ENCODE peak calls at places on chromosome 19, in eight cellular contexts. K is HFF-Myc, S is fibroblast of lung, T is foreskin fibroblast, Y is heart left ventricle, O is tibial artery, L is skeletal muscle cell, P is suprapubic skin. J is an unnamed sample.

GRCh38 chr19:17402982-17403855 is 2.2 kb downstream of the BST2 start:
- DNase-seq in S (no peak), P (no peak), T (no peak), K (no peak), L (no peak), Y (no peak), O (no peak), J (no peak)

GRCh38 chr19:35592226-35592625 is 6.3 kb downstream of the PMIS2 start:
- DNase-seq in T (peak), P (no peak), S (peak), K (no peak), Y (no peak), O (no peak), L (peak), J (no peak)

GRCh38 chr19:17749912-17750317 is 1.4 kb upstream of the FCHO1 start:
- DNase-seq in O (no peak), T (no peak), Y (no peak), K (no peak), P (no peak), L (no peak), S (no peak), J (no peak)

GRCh38 chr19:36030264-36031148 is 2.2 kb downstream of the CLIP3 start:
- DNase-seq in K (no peak), P (no peak), L (no peak), S (no peak), T (no peak), O (no peak), Y (no peak), J (no peak)

GRCh38 chr19:31742249-31742648 is 393.0 kb upstream of the TSHZ3 start:
- DNase-seq in T (no peak), S (no peak), Y (no peak), L (no peak), K (no peak), O (no peak), P (no peak), J (no peak)

GRCh38 chr19:40233811-40234389 is 7.4 kb upstream of the CCNP start:
- DNase-seq in P (no peak), K (no peak), T (no peak), L (no peak), S (no peak), O (no peak), Y (no peak), J (no peak)

GRCh38 chr19:51093066-51093465 is 10.4 kb upstream of the KLK14 start:
- DNase-seq in T (no peak), K (no peak), L (no peak), P (no peak), Y (no peak), O (no peak), S (no peak), J (no peak)

GRCh38 chr19:11624064-11624463 is 26.8 kb downstream of the ZNF627 start:
- DNase-seq in Y (no peak), O (no peak), P (no peak), T (peak), K (no peak), L (no peak), S (peak), J (no peak)

GRCh38 chr19:17468302-17469091 is 1.8 kb upstream of the SLC27A1 start:
- DNase-seq in T (peak), K (no peak), O (peak), P (peak), L (no peak), S (no peak), Y (peak), J (no peak)

GRCh38 chr19:41575998-41576397 is at the start of gene CEACAM21:
- DNase-seq in Y (peak), S (no peak), L (no peak), P (no peak), T (no peak), K (no peak), O (no peak), J (no peak)

GRCh38 chr19:47309038-47309437 is 623 bp upstream of the C5AR1 start:
- DNase-seq in L (no peak), K (no peak), O (peak), T (no peak), Y (no peak), P (no peak), S (peak), J (no peak)

GRCh38 chr19:56748443-56748842 is 76.9 kb upstream of the ZNF835 start:
- DNase-seq in P (no peak), O (no peak), S (peak), L (no peak), Y (no peak), T (no peak), K (no peak), J (no peak)

GRCh38 chr19:38003427-38004099 is 96.6 kb downstream of the SIPA1L3 start:
- DNase-seq in Y (peak), L (peak), S (peak), P (peak), K (peak), O (peak), T (peak), J (peak)

GRCh38 chr19:7595466-7596133 is at the start of gene CAMSAP3:
- DNase-seq in P (no peak), L (no peak), K (peak), Y (no peak), O (no peak), T (peak), S (no peak), J (no peak)

GRCh38 chr19:29841559-29842367 is 30.0 kb downstream of the CCNE1 start:
- DNase-seq in S (no peak), T (peak), O (no peak), Y (no peak), L (no peak), P (no peak), K (peak), J (no peak)

GRCh38 chr19:47156861-47157454 is 26.3 kb downstream of the SAE1 start:
- DNase-seq in S (peak), P (no peak), O (no peak), T (peak), Y (no peak), K (no peak), L (no peak), J (no peak)

GRCh38 chr19:38975214-38975860 is at the start of gene FBXO17:
- DNase-seq in K (no peak), T (peak), P (peak), L (no peak), Y (peak), O (peak), S (peak), J (no peak)

GRCh38 chr19:41977916-41978315 is 16.1 kb downstream of the ATP1A3 start:
- DNase-seq in O (no peak), P (no peak), S (no peak), Y (no peak), L (no peak), K (no peak), T (no peak), J (no peak)

GRCh38 chr19:10998045-10998533 is 37.3 kb downstream of the SMARCA4 start:
- DNase-seq in Y (no peak), T (no peak), P (no peak), K (no peak), O (no peak), L (no peak), S (peak), J (no peak)

GRCh38 chr19:38055040-38055439 is 148.0 kb downstream of the SIPA1L3 start:
- DNase-seq in S (no peak), Y (no peak), L (no peak), K (no peak), T (no peak), P (no peak), O (no peak), J (no peak)

GRCh38 chr19:48641850-48642249 is 4.1 kb downstream of the CA11 start:
- DNase-seq in O (no peak), K (no peak), S (no peak), Y (no peak), T (no peak), P (no peak), L (no peak), J (no peak)

GRCh38 chr19:56764296-56764695 is 76.2 kb downstream of the PEG3 start:
- DNase-seq in S (no peak), P (no peak), Y (no peak), K (no peak), L (no peak), T (no peak), O (no peak), J (no peak)

GRCh38 chr19:1807695-1808394 is 4.2 kb downstream of the ATP8B3 start:
- DNase-seq in Y (no peak), S (no peak), O (no peak), T (no peak), L (no peak), P (no peak), K (no peak), J (no peak)

GRCh38 chr19:1774999-1775772 is 21.9 kb downstream of the ONECUT3 start:
- DNase-seq in P (no peak), L (no peak), Y (no peak), T (no peak), O (no peak), S (no peak), K (no peak), J (no peak)

GRCh38 chr19:51029718-51030117 is 3.3 kb upstream of the KLK11 start:
- DNase-seq in S (no peak), K (no peak), L (no peak), O (no peak), T (no peak), P (no peak), Y (no peak), J (no peak)

GRCh38 chr19:33740811-33741396 is 55.8 kb upstream of the KCTD15 start:
- DNase-seq in Y (no peak), O (no peak), T (peak), L (no peak), S (peak), K (peak), P (no peak), J (no peak)

GRCh38 chr19:33905937-33906577 is 109.4 kb downstream of the KCTD15 start:
- DNase-seq in P (peak), L (no peak), S (no peak), K (no peak), Y (peak), O (peak), T (no peak), J (no peak)

GRCh38 chr19:8215783-8216182 is 6.6 kb downstream of the CERS4 start:
- DNase-seq in Y (no peak), P (no peak), L (no peak), O (no peak), K (no peak), S (no peak), T (no peak), J (no peak)

GRCh38 chr19:38932425-38933179 is 1.9 kb downstream of the MRPS12 start:
- DNase-seq in P (no peak), S (peak), Y (no peak), T (no peak), O (no peak), L (no peak), K (no peak), J (no peak)

GRCh38 chr19:8332976-8333770 is 9.9 kb downstream of the KANK3 start:
- DNase-seq in Y (peak), T (no peak), O (no peak), P (no peak), S (no peak), K (no peak), L (no peak), J (no peak)

GRCh38 chr19:5803752-5804515 is 933 bp upstream of the NRTN start:
- DNase-seq in K (peak), L (peak), Y (peak), O (peak), S (peak), P (peak), T (peak), J (peak)

GRCh38 chr19:20273951-20274578 is 107.1 kb downstream of the ZNF486 start:
- DNase-seq in L (no peak), S (no peak), K (no peak), Y (no peak), O (no peak), P (no peak), T (no peak), J (no peak)

GRCh38 chr19:33376931-33377557 is 3.5 kb downstream of the CEBPG start:
- DNase-seq in K (no peak), S (no peak), Y (no peak), P (no peak), T (no peak), O (no peak), L (no peak), J (no peak)

GRCh38 chr19:41323430-41324125 is 13.6 kb downstream of the CCDC97 start:
- DNase-seq in K (peak), S (peak), Y (peak), P (no peak), T (peak), O (peak), L (peak), J (peak)

GRCh38 chr19:29679598-29680210 is 14.4 kb downstream of the PLEKHF1 start:
- DNase-seq in S (no peak), P (no peak), L (no peak), K (no peak), O (no peak), T (no peak), Y (no peak), J (no peak)

GRCh38 chr19:45764487-45764886 is 4.6 kb downstream of the SIX5 start:
- DNase-seq in Y (no peak), T (no peak), L (no peak), S (no peak), O (no peak), P (no peak), K (no peak), J (no peak)
- H3K4me3 ChIP-seq in Y (peak), T (no peak), L (no peak), S (no peak), O (no peak), P (no peak), K (no peak), J (no peak)

GRCh38 chr19:4597278-4597974 is 37.9 kb upstream of the SEMA6B start:
- DNase-seq in T (no peak), P (no peak), Y (no peak), O (no peak), K (no peak), L (no peak), S (no peak), J (no peak)
- H3K4me3 ChIP-seq in T (no peak), P (no peak), Y (no peak), O (no peak), K (no peak), L (peak), S (no peak), J (no peak)

DNA sequence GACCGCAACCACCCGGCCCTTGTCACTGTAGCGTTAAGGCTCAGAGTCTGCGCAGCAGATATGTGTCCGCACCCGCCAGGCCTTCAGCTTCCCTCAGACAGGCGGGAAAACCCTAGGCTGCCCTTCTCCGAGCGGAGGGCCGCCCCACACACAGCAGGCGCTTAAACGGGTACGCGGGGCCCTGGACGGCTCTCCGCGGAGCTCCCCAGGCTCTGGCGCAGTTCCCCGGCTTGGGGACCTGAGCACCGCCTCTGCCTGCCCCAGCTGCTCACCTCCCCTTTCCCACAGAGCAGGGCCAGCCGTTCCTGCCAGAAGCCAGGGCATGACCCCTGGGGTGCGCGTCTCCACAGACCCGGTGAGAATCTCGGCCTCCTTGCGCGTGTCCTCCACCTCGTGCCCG is 599 bp downstream of the ZNF135 start:
- DNase-seq in P (no peak), K (no peak), O (no peak), T (no peak), L (no peak), S (no peak), Y (no peak), J (no peak)
- H3K4me3 ChIP-seq in P (peak), K (peak), O (peak), T (peak), L (peak), S (peak), Y (peak), J (peak)

DNA sequence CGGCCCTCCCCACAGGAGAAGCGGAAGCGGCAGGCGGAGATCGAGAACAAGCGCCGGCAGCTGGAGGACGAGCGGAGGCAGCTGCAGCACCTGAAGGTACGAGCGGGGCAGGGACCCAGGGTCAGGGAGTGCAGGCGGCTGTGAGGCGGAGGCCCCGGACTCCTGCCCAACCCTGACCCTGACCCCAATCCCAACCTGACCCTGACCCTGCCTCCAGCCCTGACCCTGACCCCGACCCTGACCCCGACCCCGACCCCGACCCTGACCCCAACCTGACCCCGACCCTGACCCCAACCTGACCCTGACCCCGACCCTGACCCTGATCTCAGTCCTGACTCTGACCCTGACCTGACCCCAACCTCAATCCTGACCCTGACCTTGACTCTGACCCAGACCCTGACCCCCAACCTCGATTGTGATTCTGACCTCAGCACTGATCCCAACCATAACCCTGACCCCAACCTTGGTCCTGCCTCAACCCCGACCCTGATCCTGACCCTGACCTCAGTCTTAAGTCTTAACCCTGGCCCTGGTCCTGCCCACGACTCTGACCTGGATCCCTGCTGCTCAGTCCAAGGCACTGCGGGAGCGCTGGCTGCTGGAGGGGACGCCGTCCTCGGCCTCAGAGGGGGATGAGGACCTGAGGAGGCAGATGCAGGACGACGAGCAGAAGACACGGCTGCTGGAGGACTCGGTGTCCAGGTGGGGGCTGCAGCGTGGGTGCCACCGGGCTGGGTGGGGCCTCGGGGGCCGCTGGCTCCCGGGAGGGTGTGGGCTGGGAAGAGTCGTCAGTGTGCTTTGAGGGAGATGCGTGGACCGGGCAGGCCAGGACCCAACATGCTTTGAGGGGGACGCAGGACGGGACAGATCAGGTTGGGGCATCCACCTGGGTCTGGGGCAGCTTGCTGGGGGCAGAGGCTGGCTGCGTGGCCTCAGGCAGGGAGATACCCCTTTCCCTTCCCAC is 18.5 kb downstream of the PALM start:
- DNase-seq in L (no peak), O (no peak), Y (no peak), K (no peak), T (no peak), S (no peak), P (no peak), J (no peak)
- H3K4me3 ChIP-seq in L (no peak), O (no peak), Y (no peak), K (no peak), T (no peak), S (no peak), P (no peak), J (no peak)

DNA sequence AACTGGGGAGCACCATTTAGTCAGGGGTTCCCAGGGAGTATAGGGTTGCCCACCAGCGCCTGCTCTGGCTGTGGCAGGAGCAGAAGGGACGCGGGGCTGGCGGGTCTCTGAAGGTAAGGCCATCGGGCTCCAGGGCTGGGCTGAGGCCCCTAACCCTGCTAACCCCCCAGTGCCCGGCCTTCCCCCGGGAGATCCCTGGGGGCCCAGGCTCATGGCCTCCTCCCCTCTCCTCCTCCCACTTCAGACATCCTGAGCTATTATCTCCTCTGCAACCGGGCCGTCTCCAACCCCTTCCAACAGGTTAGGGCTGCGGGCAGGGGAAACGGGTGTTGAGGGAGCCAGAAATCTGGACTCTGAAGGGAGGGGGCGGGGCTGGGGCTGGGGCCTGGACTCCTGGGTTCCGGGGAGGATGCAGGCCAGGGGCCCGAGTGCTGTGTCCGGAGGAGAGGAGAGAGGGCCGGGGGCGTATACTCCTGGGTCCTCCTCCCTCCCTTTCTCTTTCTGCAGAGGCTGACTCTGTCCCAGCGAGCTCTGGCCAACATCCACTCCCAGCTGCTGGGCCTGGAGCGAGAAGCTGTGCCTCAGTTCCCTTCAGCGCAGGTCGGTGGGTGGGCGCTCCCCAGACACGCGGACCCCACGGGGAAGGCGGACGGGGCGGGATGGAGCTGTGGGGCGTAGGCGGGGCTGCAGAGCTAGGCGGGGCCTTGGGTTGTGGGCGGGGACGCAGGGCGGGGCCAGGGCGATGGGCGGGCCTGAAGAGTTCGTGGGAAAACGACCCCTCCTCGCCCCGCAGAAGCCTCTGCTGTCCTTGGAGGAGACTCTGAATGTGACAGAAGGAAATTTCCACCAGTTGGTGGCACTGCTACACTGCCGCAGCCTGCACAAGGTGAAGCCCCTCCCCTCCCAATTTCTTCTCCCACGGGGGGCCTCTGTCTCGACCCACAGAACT is 15.3 kb downstream of the TTYH1 start:
- DNase-seq in T (no peak), Y (peak), P (no peak), K (no peak), O (no peak), L (no peak), S (peak), J (no peak)
- H3K4me3 ChIP-seq in T (no peak), Y (peak), P (peak), K (no peak), O (no peak), L (peak), S (no peak), J (peak)

DNA sequence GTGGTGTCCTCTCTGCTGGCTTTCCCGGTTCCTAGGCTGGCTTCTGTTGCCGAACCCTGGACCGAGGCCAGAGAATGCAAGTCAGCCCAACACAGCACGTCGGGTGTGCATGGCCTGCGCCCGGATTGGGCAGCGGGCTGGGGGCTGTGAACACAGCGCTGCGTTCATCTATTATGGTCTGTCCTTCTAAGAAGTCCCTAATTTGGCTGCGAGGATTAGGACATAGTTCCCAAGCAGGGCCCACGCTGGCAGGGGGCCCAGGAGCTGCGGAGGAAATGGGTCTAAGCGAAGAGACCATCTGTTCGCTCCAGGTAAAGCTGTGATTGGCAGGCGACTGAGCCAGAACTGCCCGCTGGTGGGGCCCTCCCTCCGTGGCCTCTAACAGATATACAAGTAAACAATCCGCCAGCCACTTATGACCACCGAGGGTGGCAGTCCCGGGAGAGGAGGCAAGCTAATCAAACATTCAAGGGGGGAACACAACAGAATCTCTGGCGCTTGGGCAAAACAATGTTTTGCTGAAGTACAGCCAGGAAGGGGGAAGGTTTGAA is 6.0 kb downstream of the SYCE2 start:
- DNase-seq in S (peak), P (peak), T (peak), Y (peak), K (no peak), O (peak), L (peak), J (no peak)
- H3K4me3 ChIP-seq in S (no peak), P (peak), T (no peak), Y (peak), K (no peak), O (peak), L (no peak), J (no peak)

GRCh38 chr19:45682117-45682516 is 9.6 kb downstream of the SNRPD2 start:
- DNase-seq in L (no peak), S (no peak), P (no peak), T (no peak), K (no peak), O (no peak), Y (no peak), J (no peak)
- H3K4me3 ChIP-seq in L (no peak), S (no peak), P (no peak), T (no peak), K (no peak), O (no peak), Y (peak), J (no peak)

J was measured in AG04449.